ENCODE peak calls at places on chromosomes 11 and 22, in six cellular contexts. T is nephron progenitor cell; U is stomach; O is colonic mucosa; D is stimulated activated CD8-positive, alpha-beta memory T cell treated with anti-CD3 and anti-CD28 coated beads, Interleukin-7, amount 100 ng/mL, for 24 hours; K is left colon. F is an unnamed sample.
A peak's percentile ranks its signal among the peaks of the same experiment; 100 is the strongest.

GRCh38 chr11:133506023-133506422 is 26.3 kb downstream of the OPCML start:
- DNase-seq in T (no peak), U (no peak), D (no peak), K (no peak), O (no peak), F (no peak)

GRCh38 chr11:64234840-64235379 is 526 bp downstream of the VEGFB start:
- DNase-seq in T (peak; percentile 59), O (peak; percentile 78), U (peak; percentile 60), K (peak; percentile 76), D (no peak), F (no peak)

GRCh38 chr11:111906680-111907079 is 4.9 kb downstream of the CRYAB start:
- DNase-seq in K (no peak), O (no peak), T (no peak), U (no peak), D (no peak), F (no peak)

GRCh38 chr11:62921573-62922188 is 518 bp upstream of the CHRM1 start:
- DNase-seq in U (peak; percentile 55), O (peak; percentile 57), D (no peak), T (no peak), K (peak; percentile 45), F (no peak)

GRCh38 chr22:48042621-48043395 is 1280.4 kb downstream of the TBC1D22A start:
- DNase-seq in D (no peak), O (no peak), U (no peak), K (no peak), T (no peak), F (no peak)

GRCh38 chr11:79486239-79486984 is 45.6 kb upstream of the TENM4 start:
- DNase-seq in O (no peak), K (no peak), U (no peak), T (no peak), D (no peak), F (no peak)

GRCh38 chr11:94131363-94132115 is 2.9 kb downstream of the PANX1 start:
- DNase-seq in T (no peak), U (no peak), O (no peak), D (no peak), K (no peak), F (no peak)

GRCh38 chr22:28043269-28043668 is 124.2 kb upstream of the PITPNB start:
- DNase-seq in T (no peak), O (no peak), K (no peak), D (no peak), U (no peak), F (peak; percentile 62)

GRCh38 chr11:104573431-104573830 is 324.8 kb downstream of the CASP12 start:
- DNase-seq in K (no peak), U (no peak), T (no peak), O (no peak), D (no peak), F (no peak)

GRCh38 chr11:33116535-33116934 is 44.7 kb downstream of the CSTF3 start:
- DNase-seq in D (no peak), O (no peak), K (no peak), U (no peak), T (no peak), F (no peak)

GRCh38 chr11:2811206-2812091 is 74.1 kb downstream of the CDKN1C start:
- DNase-seq in K (no peak), O (no peak), U (no peak), T (peak; percentile 2), D (no peak), F (no peak)

GRCh38 chr22:32106930-32107329 is 52.2 kb downstream of the C22orf42 start:
- DNase-seq in O (no peak), U (no peak), K (no peak), D (no peak), T (peak; percentile 72), F (no peak)

GRCh38 chr11:70826541-70826943 is 425.8 kb downstream of the SHANK2 start:
- DNase-seq in D (no peak), U (no peak), O (no peak), K (peak; percentile 14), T (peak; percentile 62), F (no peak)

GRCh38 chr11:95066721-95067041 is at the start of gene SRSF8:
- DNase-seq in D (no peak), K (no peak), T (no peak), O (no peak), U (no peak), F (peak; percentile 85)

GRCh38 chr11:32949739-32950138 is 57.1 kb downstream of the QSER1 start:
- DNase-seq in D (no peak), U (no peak), K (no peak), T (no peak), O (no peak), F (no peak)

GRCh38 chr22:21922370-21923162 is 30.1 kb downstream of the PPM1F start:
- DNase-seq in T (no peak), O (no peak), U (no peak), K (no peak), D (no peak), F (no peak)

GRCh38 chr11:31582697-31583096 is 73.1 kb downstream of the ELP4 start:
- DNase-seq in K (no peak), O (no peak), U (no peak), T (no peak), D (no peak), F (no peak)

GRCh38 chr22:30250713-30251267 is 4.2 kb upstream of the LIF start:
- DNase-seq in K (peak; percentile 10), U (peak; percentile 38), D (no peak), O (no peak), T (no peak), F (no peak)

GRCh38 chr11:6258571-6258998 is 1.1 kb upstream of the CCKBR start:
- DNase-seq in T (peak; percentile 54), K (no peak), U (peak; percentile 31), O (no peak), D (no peak), F (no peak)

GRCh38 chr11:38254849-38255248 is 1656.8 kb upstream of the RAG2 start:
- DNase-seq in K (no peak), D (no peak), U (no peak), T (no peak), O (no peak), F (no peak)

GRCh38 chr11:1756024-1756561 is 5.7 kb upstream of the IFITM10 start:
- DNase-seq in T (no peak), K (no peak), D (no peak), U (peak; percentile 82), O (no peak), F (no peak)

GRCh38 chr11:14764899-14765527 is 121.4 kb downstream of the PDE3B start:
- DNase-seq in O (no peak), K (no peak), T (no peak), U (no peak), D (no peak), F (no peak)

GRCh38 chr22:19047993-19048392 is 74.2 kb downstream of the DGCR2 start:
- DNase-seq in D (no peak), T (no peak), O (no peak), U (no peak), K (no peak), F (no peak)

GRCh38 chr22:26399288-26399687 is 29.8 kb upstream of the ASPHD2 start:
- DNase-seq in D (no peak), T (no peak), U (no peak), K (no peak), O (no peak), F (no peak)

GRCh38 chr11:69443138-69443967 is 38.1 kb upstream of the LINC01488 start:
- DNase-seq in T (peak; percentile 92), U (peak; percentile 81), O (peak; percentile 94), D (peak; percentile 44), K (peak; percentile 92), F (peak; percentile 94)

GRCh38 chr11:2862395-2862949 is 23.1 kb downstream of the CDKN1C start:
- DNase-seq in D (no peak), O (no peak), T (peak; percentile 57), U (no peak), K (no peak), F (no peak)

GRCh38 chr22:49243965-49244364 is 583.7 kb downstream of the BRD1 start:
- DNase-seq in T (no peak), O (no peak), K (no peak), U (no peak), D (no peak), F (no peak)

GRCh38 chr22:23246982-23247766 is 66.9 kb downstream of the BCR start:
- DNase-seq in O (no peak), U (no peak), T (no peak), K (no peak), D (no peak), F (no peak)

GRCh38 chr11:64455436-64456261 is 96.7 kb downstream of the RPS6KA4 start:
- DNase-seq in K (no peak), D (no peak), T (no peak), O (no peak), U (no peak), F (no peak)

GRCh38 chr22:39453765-39454378 is 2.9 kb upstream of the MGAT3 start:
- DNase-seq in K (no peak), O (no peak), D (no peak), T (no peak), U (no peak), F (peak; percentile 39)

GRCh38 chr11:79150320-79150719 is 290.5 kb downstream of the TENM4 start:
- DNase-seq in O (no peak), T (no peak), K (no peak), U (no peak), D (no peak), F (no peak)

GRCh38 chr11:14789879-14790484 is 102.0 kb downstream of the CYP2R1 start:
- DNase-seq in K (no peak), U (no peak), T (no peak), O (no peak), D (no peak), F (no peak)

GRCh38 chr11:6737872-6738466 is 33.8 kb downstream of the OR2AG2 start:
- DNase-seq in O (peak; percentile 64), D (peak; percentile 22), U (peak; percentile 65), T (peak; percentile 27), K (peak; percentile 50), F (peak; percentile 35)

GRCh38 chr11:61162092-61162935 is 1.1 kb upstream of the VPS37C start:
- DNase-seq in U (peak; percentile 74), K (no peak), O (no peak), T (peak; percentile 25), D (no peak), F (peak; percentile 62)

GRCh38 chr11:122697636-122698167 is 42.2 kb downstream of the UBASH3B start:
- DNase-seq in O (no peak), D (no peak), T (no peak), K (no peak), U (no peak), F (no peak)